ENCODE peak calls at places on chromosomes 16 and 17, in four cellular contexts. I, A, J and V are unnamed samples.

GRCh38 chr16:27660507-27660906 is 110.6 kb downstream of the KATNIP start:
- DNase-seq in A (no peak), I (no peak), J (no peak), V (no peak)

GRCh38 chr16:27235055-27235937 is 32.0 kb downstream of the KDM8 start:
- DNase-seq in I (peak; percentile 88), J (peak; percentile 96), A (peak; percentile 57), V (peak; percentile 95)

GRCh38 chr17:9843152-9844010 is 17.7 kb downstream of the GLP2R start:
- DNase-seq in I (no peak), J (no peak), A (no peak), V (no peak)

GRCh38 chr16:21991621-21992020 is 9.3 kb downstream of the PDZD9 start:
- DNase-seq in J (no peak), I (no peak), A (no peak), V (no peak)

GRCh38 chr16:84520778-84521770 is 16.6 kb upstream of the MEAK7 start:
- DNase-seq in I (no peak), J (no peak), A (no peak), V (no peak)

GRCh38 chr17:17545984-17546383 is 45.5 kb downstream of the PEMT start:
- DNase-seq in J (no peak), A (no peak), I (peak; percentile 7), V (no peak)

GRCh38 chr17:76327689-76328088 is 19.6 kb upstream of the QRICH2 start:
- DNase-seq in J (no peak), I (no peak), A (no peak), V (no peak)

GRCh38 chr16:86653289-86654006 is 75.1 kb downstream of the FOXL1 start:
- DNase-seq in A (no peak), J (no peak), I (no peak), V (no peak)

GRCh38 chr16:28166394-28167208 is 45.2 kb downstream of the XPO6 start:
- DNase-seq in J (peak; percentile 32), I (no peak), A (no peak), V (no peak)

GRCh38 chr17:1494736-1495253 is 2.3 kb upstream of the MYO1C start:
- DNase-seq in J (no peak), I (no peak), A (no peak), V (no peak)
- H3K36me3 ChIP-seq in J (peaks cover 3% of the 10 kb centered on the region), I (no peaks in the 10 kb centered on the region), A (peaks cover 6% of the 10 kb centered on the region), V (peaks cover 15% of the 10 kb centered on the region)

GRCh38 chr17:80191192-80191591 is 21.4 kb downstream of the CARD14 start:
- DNase-seq in J (no peak), I (no peak), A (peak; percentile 87), V (no peak)
- TF ChIP-seq CTCF in J (no peak), I (no peak), A (peak; percentile 87), V (no peak)

DNA sequence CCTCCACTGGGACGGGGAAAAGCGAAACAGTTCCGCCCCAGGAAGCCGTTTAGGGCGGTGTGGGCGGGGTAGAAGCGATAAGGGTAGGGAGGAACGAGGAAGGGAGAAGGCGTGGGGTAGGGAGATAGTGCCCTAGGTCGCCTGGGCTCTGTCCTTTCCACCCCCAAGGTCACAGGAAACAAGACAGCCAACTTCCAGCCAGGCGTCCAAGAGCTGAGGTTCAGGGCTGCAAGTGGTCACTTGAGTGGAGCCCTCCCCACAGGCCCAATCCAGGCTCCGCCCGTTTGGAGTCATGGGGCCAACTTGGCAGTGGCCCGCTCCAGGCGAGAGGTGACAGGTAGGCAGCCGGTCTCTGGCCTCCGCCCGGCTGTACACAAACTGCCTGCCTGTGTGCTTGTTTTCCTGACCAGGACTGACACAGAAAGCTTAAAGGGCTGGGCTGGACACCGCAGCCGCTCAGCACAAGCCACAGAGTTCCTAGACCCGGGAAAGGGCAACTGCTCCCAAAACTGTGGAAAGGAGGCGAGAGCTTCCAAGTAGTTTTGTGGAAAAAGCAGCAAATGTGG is at the start of gene RILP:
- DNase-seq in I (peak; percentile 87), J (peak; percentile 61), A (peak; percentile 66), V (peak; percentile 94)
- H3K36me3 ChIP-seq in I (peaks cover 14% of the 10 kb centered on the region), J (peaks cover 27% of the 10 kb centered on the region), A (peaks cover 55% of the 10 kb centered on the region), V (peaks cover 45% of the 10 kb centered on the region)

GRCh38 chr16:55263271-55264250 is 60.4 kb upstream of the IRX6 start:
- DNase-seq in A (no peak), I (no peak), J (no peak), V (no peak)

GRCh38 chr16:55265926-55266325 is 58.1 kb upstream of the IRX6 start:
- DNase-seq in I (no peak), A (no peak), J (no peak), V (no peak)

GRCh38 chr16:55264949-55265348 is 59.1 kb upstream of the IRX6 start:
- DNase-seq in A (no peak), I (no peak), J (no peak), V (no peak)

GRCh38 chr16:55257971-55258613 is 65.9 kb upstream of the IRX6 start:
- DNase-seq in J (peak; percentile 53), I (peak; percentile 39), A (peak; percentile 63), V (no peak)

DNA sequence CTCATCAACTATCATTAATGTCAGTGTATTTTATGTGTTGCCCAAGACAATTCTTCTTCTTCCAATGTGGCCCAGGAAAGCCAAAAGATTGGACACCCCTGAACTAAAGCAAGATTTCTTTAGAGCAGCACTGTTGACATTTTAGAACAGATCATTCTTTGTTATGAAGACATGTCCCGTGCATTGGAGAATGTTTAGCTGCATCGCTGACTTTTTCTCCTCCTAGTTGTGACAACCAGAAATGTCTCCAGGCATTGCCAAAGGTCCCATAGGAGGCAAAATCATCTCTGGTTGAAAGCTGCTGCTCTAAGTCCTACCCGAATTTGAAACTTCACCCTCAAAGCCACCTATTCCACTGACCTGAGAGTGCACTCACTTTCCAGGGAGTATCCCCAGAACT is 62.7 kb upstream of the IRX6 start:
- DNase-seq in I (no peak), J (no peak), A (no peak), V (no peak)
- TF ChIP-seq CTCF in I (no peak), J (no peak), A (no peak), V (no peak)

GRCh38 chr16:1700246-1700645 is 5.7 kb upstream of the MAPK8IP3 start:
- DNase-seq in I (no peak), A (no peak), J (no peak), V (no peak)
- H3K36me3 ChIP-seq in I (no peaks in the 10 kb centered on the region), A (peaks cover 78% of the 10 kb centered on the region), J (peaks cover 11% of the 10 kb centered on the region), V (peaks cover 66% of the 10 kb centered on the region)

GRCh38 chr17:1908699-1909309 is 79.0 kb downstream of the RPA1 start:
- DNase-seq in A (peak; percentile 80), J (peak; percentile 64), I (no peak), V (no peak)
- TF ChIP-seq CTCF in A (peak; percentile 66), J (peak; percentile 60), I (peak; percentile 69), V (peak; percentile 69)

DNA sequence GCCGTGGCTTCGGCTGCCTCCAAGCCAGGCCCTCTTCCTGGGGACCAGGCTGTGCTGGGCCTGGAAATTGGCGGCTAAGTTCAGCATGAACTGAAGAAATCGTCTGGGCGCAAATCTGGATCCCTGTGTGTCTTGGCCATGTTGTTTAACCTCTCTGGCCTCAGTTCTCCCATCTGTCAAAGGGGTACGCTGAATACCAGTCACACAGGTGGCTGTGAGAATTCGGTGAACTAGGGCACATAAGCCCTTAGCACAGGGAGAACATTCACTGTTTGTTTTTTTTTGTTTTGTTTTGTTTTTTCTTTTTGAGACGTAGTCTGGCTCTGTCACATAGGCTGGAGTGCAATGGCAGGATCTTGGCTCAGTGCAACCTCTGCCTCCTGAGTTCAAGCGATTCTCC is 19.0 kb downstream of the LASP1 start:
- DNase-seq in J (no peak), A (no peak), I (no peak), V (no peak)
- H3K36me3 ChIP-seq in J (peaks cover 9% of the 10 kb centered on the region), A (peaks cover 22% of the 10 kb centered on the region), I (no peaks in the 10 kb centered on the region), V (peaks cover 69% of the 10 kb centered on the region)